ENCODE peak calls at places on chromosomes 5 and 9, in four cellular contexts. One of them, this sample, is unnamed.

GRCh38 chr5:14399054-14399657 is 182.4 kb upstream of the OTULINL start:
- DNase-seq in T1000: no peak
- DNase-seq in endodermal cell: no peak
- DNase-seq in ELR: peak; percentile 81
- DNase-seq in this sample: peak; percentile 31

GRCh38 chr5:146744358-146744757 is 134.2 kb downstream of the PPP2R2B start:
- DNase-seq in T1000: no peak
- DNase-seq in endodermal cell: no peak
- DNase-seq in ELR: peak; percentile 5
- DNase-seq in this sample: peak; percentile 9

GRCh38 chr5:139848508-139849100 is 53.0 kb downstream of the PSD2 start:
- DNase-seq in T1000: no peak
- DNase-seq in endodermal cell: no peak
- DNase-seq in ELR: no peak
- DNase-seq in this sample: no peak

GRCh38 chr5:154202379-154203260 is 12.1 kb downstream of the GALNT10 start:
- DNase-seq in T1000: no peak
- DNase-seq in endodermal cell: peak; percentile 60
- DNase-seq in ELR: no peak
- DNase-seq in this sample: no peak

GRCh38 chr9:120402741-120403542 is 177.0 kb downstream of the CDK5RAP2 start:
- DNase-seq in T1000: peak; percentile 84
- DNase-seq in endodermal cell: no peak
- DNase-seq in ELR: peak; percentile 93
- DNase-seq in this sample: peak; percentile 87

GRCh38 chr9:120922404-120923173 is 4.0 kb downstream of the TRAF1 start:
- DNase-seq in T1000: no peak
- DNase-seq in endodermal cell: no peak
- DNase-seq in ELR: no peak
- DNase-seq in this sample: no peak

GRCh38 chr9:76023715-76024195 is 133.3 kb downstream of the PCSK5 start:
- DNase-seq in T1000: no peak
- DNase-seq in endodermal cell: no peak
- DNase-seq in ELR: no peak
- DNase-seq in this sample: peak; percentile 62

GRCh38 chr5:137668574-137669093 is 67.3 kb downstream of the KLHL3 start:
- DNase-seq in T1000: no peak
- DNase-seq in endodermal cell: no peak
- DNase-seq in ELR: no peak
- DNase-seq in this sample: no peak

GRCh38 chr5:131794596-131794995 is 2.2 kb downstream of the FNIP1 start:
- DNase-seq in T1000: no peak
- DNase-seq in endodermal cell: no peak
- DNase-seq in ELR: peak; percentile 11
- DNase-seq in this sample: no peak

GRCh38 chr9:136671646-136672430 is 9.1 kb downstream of the EGFL7 start:
- DNase-seq in T1000: no peak
- DNase-seq in endodermal cell: peak; percentile 89
- DNase-seq in ELR: peak; percentile 54
- DNase-seq in this sample: no peak

GRCh38 chr9:93267681-93268505 is 84.0 kb downstream of the WNK2 start:
- DNase-seq in T1000: no peak
- DNase-seq in endodermal cell: no peak
- DNase-seq in ELR: no peak
- DNase-seq in this sample: no peak

GRCh38 chr5:96083361-96083881 is 121.8 kb upstream of the ELL2 start:
- DNase-seq in T1000: no peak
- DNase-seq in endodermal cell: peak; percentile 52
- DNase-seq in ELR: no peak
- DNase-seq in this sample: no peak

GRCh38 chr9:134490446-134490845 is 151.2 kb upstream of the COL5A1 start:
- DNase-seq in T1000: no peak
- DNase-seq in endodermal cell: no peak
- DNase-seq in ELR: no peak
- DNase-seq in this sample: no peak

GRCh38 chr5:66861402-66861801 is 265.2 kb downstream of the MAST4 start:
- DNase-seq in T1000: no peak
- DNase-seq in endodermal cell: no peak
- DNase-seq in ELR: no peak
- DNase-seq in this sample: no peak

This sample was measured in mammary epithelial cell.